ENCODE peak calls at places on chromosome 16, in eight cellular contexts. Q, S, T, L, C, R, V and W are unnamed samples.

GRCh38 chr16:11639925-11640899 is 28.0 kb upstream of the SNN start:
- DNase-seq in Q (peak), S (no peak), T (peak), L (peak), C (peak), R (peak), V (no peak), W (peak)

GRCh38 chr16:31005350-31006085 is 4.9 kb downstream of the STX1B start:
- DNase-seq in Q (no peak), S (no peak), T (no peak), L (no peak), C (no peak), R (no peak), V (no peak), W (no peak)

GRCh38 chr16:69363281-69363717 is 11.7 kb upstream of the TMED6 start:
- DNase-seq in Q (peak), S (no peak), T (no peak), L (no peak), C (no peak), R (no peak), V (no peak), W (peak)

GRCh38 chr16:21185659-21186325 is 25.6 kb downstream of the ZP2 start:
- DNase-seq in Q (no peak), S (no peak), T (no peak), L (no peak), C (no peak), R (no peak), V (no peak), W (no peak)

GRCh38 chr16:17437142-17437720 is 33.5 kb downstream of the XYLT1 start:
- DNase-seq in Q (no peak), S (no peak), T (no peak), L (no peak), C (no peak), R (no peak), V (no peak), W (no peak)

GRCh38 chr16:30948956-30949654 is at the start of gene ORAI3:
- DNase-seq in Q (peak), S (peak), T (no peak), L (peak), C (peak), R (no peak), V (peak), W (peak)

GRCh38 chr16:28538733-28539596 is at the start of gene NUPR1:
- DNase-seq in Q (peak), S (no peak), T (peak), L (peak), C (no peak), R (peak), V (peak), W (peak)

GRCh38 chr16:1469693-1470201 is 5.1 kb downstream of the CLCN7 start:
- DNase-seq in Q (no peak), S (no peak), T (no peak), L (no peak), C (peak), R (no peak), V (no peak), W (no peak)

GRCh38 chr16:85425061-85425662 is 188.0 kb upstream of the GSE1 start:
- DNase-seq in Q (no peak), S (no peak), T (no peak), L (no peak), C (no peak), R (no peak), V (no peak), W (no peak)

DNA sequence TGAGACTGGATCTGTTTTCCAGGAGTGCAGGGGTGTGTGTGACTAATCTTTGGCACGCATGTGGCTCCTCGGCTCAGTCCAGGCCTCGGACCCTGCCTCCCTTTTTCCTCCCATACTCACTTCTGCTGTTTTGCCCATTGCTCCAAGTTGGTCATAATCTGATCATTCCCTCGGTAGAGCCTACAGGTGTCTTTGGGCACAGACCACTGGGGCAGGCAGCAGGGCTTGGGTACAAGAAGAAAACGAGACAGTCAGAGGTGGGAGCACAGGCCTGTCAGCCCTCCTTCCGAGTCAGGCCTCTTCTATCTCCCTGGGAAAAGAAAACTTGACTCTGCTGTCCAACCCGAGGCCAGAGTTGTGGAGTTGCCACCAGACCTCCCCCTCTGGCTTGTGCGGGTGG is 29.8 kb downstream of the DHX38 start:
- DNase-seq in Q (no peak), S (no peak), T (no peak), L (no peak), C (no peak), R (no peak), V (no peak), W (no peak)
- H3K4me3 ChIP-seq in Q (no peak), S (no peak), T (no peak), L (no peak), C (no peak), R (no peak), V (no peak), W (no peak)

DNA sequence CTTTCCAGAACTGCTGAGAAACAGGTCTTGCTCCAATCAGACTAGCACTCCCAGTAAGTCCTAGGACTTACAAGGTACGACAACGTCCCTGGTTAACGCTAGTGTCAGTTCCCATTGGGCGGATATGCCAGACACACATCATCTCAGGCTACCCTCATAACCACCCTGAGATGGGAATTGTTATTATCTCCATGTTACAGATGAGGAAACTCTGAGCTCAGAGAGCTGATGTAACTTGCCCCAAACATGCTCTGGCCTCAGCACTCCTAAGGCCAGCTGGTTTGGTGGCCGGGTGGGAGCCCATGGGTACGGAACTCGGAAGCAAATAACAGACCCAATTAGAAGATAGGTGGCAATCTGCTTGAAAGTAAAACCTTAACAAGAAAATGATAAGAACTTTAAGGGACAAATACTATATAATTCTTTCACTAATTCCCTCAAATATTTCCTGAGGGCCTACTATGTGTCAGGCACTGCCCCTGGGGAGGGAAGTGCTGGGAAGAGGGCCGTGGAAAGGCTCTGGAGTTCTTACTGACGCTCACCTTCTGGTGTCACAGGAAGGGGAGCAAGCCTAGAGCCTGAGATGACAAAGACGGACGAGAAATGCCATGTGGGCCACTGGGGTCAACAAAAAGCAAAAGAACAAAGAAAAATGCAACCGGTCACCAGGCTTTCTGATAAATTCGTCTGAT is 6.9 kb downstream of the CREBBP start:
- DNase-seq in Q (no peak), S (no peak), T (no peak), L (no peak), C (no peak), R (no peak), V (no peak), W (no peak)
- H3K4me3 ChIP-seq in Q (no peak), S (no peak), T (no peak), L (no peak), C (no peak), R (no peak), V (no peak), W (no peak)

DNA sequence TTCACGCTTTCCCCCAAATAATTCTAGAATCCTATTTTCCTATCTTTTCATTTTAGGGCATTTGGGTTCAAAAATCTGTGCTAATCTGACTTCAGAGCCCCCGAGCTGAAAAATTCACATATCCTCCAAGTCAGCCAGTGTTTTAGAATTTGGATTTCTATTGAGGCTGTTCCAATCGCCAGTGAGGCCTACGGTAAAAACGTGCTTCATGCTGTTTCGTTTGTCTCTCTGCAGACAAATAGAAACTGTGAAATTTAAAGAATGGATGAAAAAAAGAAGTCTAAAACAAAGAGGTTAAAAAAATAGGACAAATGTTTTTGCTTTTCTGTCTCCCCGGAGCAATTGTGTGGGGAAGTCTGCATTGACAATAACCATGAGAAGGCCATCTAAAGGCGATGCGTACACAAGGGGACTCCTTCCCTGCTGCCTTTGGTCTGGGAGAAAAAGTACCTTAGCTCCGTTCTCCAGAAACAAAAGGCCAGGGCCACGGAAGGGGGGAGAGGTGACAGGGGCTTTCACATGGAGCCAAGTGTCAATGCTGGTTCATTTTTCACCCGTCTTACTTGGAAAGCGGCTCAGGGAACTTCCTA is 4.6 kb upstream of the ZFHX3 start:
- DNase-seq in Q (no peak), S (no peak), T (no peak), L (peak), C (no peak), R (no peak), V (peak), W (no peak)
- H3K4me3 ChIP-seq in Q (no peak), S (no peak), T (peak), L (no peak), C (no peak), R (no peak), V (no peak), W (no peak)

GRCh38 chr16:70453117-70453890 is 1.1 kb upstream of the FCSK start:
- DNase-seq in Q (no peak), S (no peak), T (no peak), L (no peak), C (no peak), R (no peak), V (no peak), W (no peak)
- H3K4me3 ChIP-seq in Q (no peak), S (peak), T (peak), L (no peak), C (peak), R (peak), V (peak), W (peak)

DNA sequence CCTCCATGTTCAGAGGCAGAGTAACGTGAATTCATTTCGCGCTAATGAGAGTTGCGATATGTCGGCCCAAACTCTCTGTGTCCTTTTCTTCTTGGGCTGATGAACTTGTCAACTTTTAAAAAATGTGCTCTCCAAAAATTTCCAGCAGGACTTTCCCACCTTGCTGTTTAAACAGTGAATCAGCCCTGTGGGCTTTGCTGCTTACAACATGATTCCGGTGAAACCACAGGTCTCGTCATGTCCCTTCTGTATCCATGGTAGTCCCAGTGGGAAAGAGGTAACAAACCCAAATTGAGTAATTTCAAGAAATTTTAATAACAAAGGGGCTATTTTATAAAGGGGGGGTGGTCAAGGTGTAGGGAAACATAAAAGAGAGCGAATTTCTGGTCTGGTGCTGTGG is 612.9 kb downstream of the MAF start:
- DNase-seq in Q (no peak), S (no peak), T (no peak), L (no peak), C (no peak), R (no peak), V (no peak), W (peak)
- H3K4me3 ChIP-seq in Q (no peak), S (no peak), T (no peak), L (no peak), C (no peak), R (no peak), V (no peak), W (no peak)

GRCh38 chr16:23835390-23836077 is at the start of gene PRKCB:
- DNase-seq in Q (peak), S (peak), T (no peak), L (peak), C (no peak), R (no peak), V (peak), W (peak)

GRCh38 chr16:23837553-23838308 is 1.9 kb downstream of the PRKCB start:
- DNase-seq in Q (no peak), S (no peak), T (no peak), L (no peak), C (no peak), R (no peak), V (no peak), W (no peak)

GRCh38 chr16:23833960-23834685 is 1.7 kb upstream of the PRKCB start:
- DNase-seq in Q (no peak), S (no peak), T (no peak), L (no peak), C (no peak), R (no peak), V (no peak), W (no peak)

GRCh38 chr16:23836404-23837291 is 865 bp downstream of the PRKCB start:
- DNase-seq in Q (peak), S (peak), T (no peak), L (peak), C (no peak), R (no peak), V (peak), W (no peak)

DNA sequence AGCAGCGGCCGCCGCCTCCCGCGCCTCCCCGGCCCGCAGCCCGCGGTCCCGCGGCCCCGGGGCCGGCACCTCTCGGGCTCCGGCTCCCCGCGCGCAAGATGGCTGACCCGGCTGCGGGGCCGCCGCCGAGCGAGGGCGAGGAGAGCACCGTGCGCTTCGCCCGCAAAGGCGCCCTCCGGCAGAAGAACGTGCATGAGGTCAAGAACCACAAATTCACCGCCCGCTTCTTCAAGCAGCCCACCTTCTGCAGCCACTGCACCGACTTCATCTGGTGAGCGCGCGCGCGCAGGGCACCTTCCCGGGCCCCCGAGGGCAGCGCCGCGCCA is 258 bp downstream of the PRKCB start:
- DNase-seq in Q (no peak), S (no peak), T (no peak), L (peak), C (no peak), R (no peak), V (no peak), W (no peak)
- H3K4me3 ChIP-seq in Q (peak), S (peak), T (no peak), L (no peak), C (peak), R (no peak), V (peak), W (no peak)